ENCODE peak calls at places on chromosomes 12 and 14, in seven cellular contexts. B is PC-3, Q is fibroblast of pulmonary artery, P is IMR-90, T is GM06990, F is GM20000, Z is omental fat pad. K is an unnamed sample.
A peak's percentile ranks its signal among the peaks of the same experiment; 100 is the strongest.

GRCh38 chr14:96909841-96910364 is 112.7 kb downstream of the VRK1 start:
- DNase-seq in B (no peak), Q (no peak), P (no peak), T (no peak), F (no peak), Z (no peak), K (no peak)

GRCh38 chr14:97311411-97311810 is 514.2 kb downstream of the VRK1 start:
- DNase-seq in B (no peak), Q (no peak), P (no peak), T (no peak), F (no peak), Z (no peak), K (no peak)

GRCh38 chr12:52382854-52383253 is 2.6 kb downstream of the KRT84 start:
- DNase-seq in B (no peak), Q (no peak), P (no peak), T (no peak), F (no peak), Z (no peak), K (no peak)

GRCh38 chr14:67749341-67750110 is 47.8 kb downstream of the RDH12 start:
- DNase-seq in B (no peak), Q (peak; percentile 27), P (peak; percentile 7), T (no peak), F (no peak), Z (no peak), K (no peak)

GRCh38 chr12:131912526-131913274 is 16.4 kb upstream of the PUS1 start:
- DNase-seq in B (peak; percentile 86), Q (peak; percentile 87), P (peak; percentile 85), T (peak; percentile 6), F (no peak), Z (peak; percentile 60), K (no peak)

GRCh38 chr12:85733441-85733840 is 102.8 kb downstream of the RASSF9 start:
- DNase-seq in B (peak; percentile 12), Q (peak; percentile 79), P (peak; percentile 10), T (no peak), F (no peak), Z (no peak), K (no peak)

GRCh38 chr14:41830679-41831078 is 224.0 kb downstream of the LRFN5 start:
- DNase-seq in B (no peak), Q (peak; percentile 69), P (peak; percentile 86), T (no peak), F (no peak), Z (no peak), K (no peak)

GRCh38 chr14:71647086-71647784 is 285.0 kb upstream of the RGS6 start:
- DNase-seq in B (peak; percentile 89), Q (no peak), P (no peak), T (no peak), F (no peak), Z (no peak), K (no peak)

GRCh38 chr12:93608313-93608712 is 35.8 kb downstream of the SOCS2 start:
- DNase-seq in B (no peak), Q (no peak), P (no peak), T (no peak), F (no peak), Z (no peak), K (no peak)

GRCh38 chr12:93601591-93601990 is 29.1 kb downstream of the SOCS2 start:
- DNase-seq in B (no peak), Q (no peak), P (peak; percentile 19), T (no peak), F (no peak), Z (no peak), K (no peak)

GRCh38 chr12:93602897-93603668 is 30.6 kb downstream of the SOCS2 start:
- DNase-seq in B (no peak), Q (no peak), P (no peak), T (no peak), F (no peak), Z (no peak), K (no peak)

GRCh38 chr12:93599192-93599591 is 26.7 kb downstream of the SOCS2 start:
- DNase-seq in B (no peak), Q (no peak), P (no peak), T (no peak), F (no peak), Z (no peak), K (no peak)

GRCh38 chr12:93603762-93604161 is 31.3 kb downstream of the SOCS2 start:
- DNase-seq in B (no peak), Q (no peak), P (no peak), T (no peak), F (no peak), Z (no peak), K (no peak)
- TF ChIP-seq CTCF in B (no peak), Q (no peak), P (no peak), T (no peak), F (no peak), Z (no peak), K (no peak)

DNA sequence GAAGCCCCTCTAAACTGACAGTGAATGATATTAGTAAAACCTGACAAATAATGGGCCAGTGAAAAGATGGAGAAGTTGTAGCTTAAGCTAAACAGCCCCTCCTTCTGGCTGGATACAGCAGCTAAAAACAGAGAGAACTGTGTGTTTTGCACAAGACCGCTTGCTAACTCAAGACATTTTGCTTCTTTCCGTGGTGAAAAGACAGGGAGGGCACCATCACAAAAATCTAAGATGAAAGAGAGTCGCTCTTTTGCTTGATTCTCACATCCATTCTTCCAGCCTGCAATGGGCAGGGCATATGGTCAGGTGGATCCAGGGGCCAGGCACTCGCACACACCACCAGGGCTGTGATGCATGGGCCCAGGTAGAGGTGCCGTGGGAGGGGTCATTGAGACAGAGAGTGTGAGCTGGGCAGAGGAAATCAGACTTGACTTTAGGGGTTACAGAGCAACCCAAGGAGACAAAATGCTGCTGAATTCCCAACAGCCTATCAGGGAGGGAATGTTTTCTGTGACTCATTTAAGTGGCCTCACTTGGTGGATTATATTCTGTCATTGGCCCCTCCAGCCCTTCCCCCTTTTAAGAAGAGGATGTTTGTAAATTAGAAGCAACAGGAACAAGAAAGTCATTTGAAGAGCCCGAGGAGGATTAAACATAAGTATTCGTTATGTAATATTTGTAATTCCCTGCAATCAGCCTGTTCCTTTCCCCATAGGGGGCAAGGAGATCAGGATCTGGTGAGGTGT is 12.2 kb downstream of the EMP1 start:
- DNase-seq in B (peak; percentile 55), Q (peak; percentile 67), P (peak; percentile 53), T (no peak), F (no peak), Z (no peak), K (no peak)
- TF ChIP-seq CTCF in B (peak; percentile 57), Q (peak; percentile 61), P (peak; percentile 61), T (peak; percentile 50), F (no peak), Z (no peak), K (peak; percentile 72)

GRCh38 chr12:79848321-79848720 is 86.6 kb downstream of the PPP1R12A start:
- DNase-seq in B (no peak), Q (peak; percentile 65), P (peak; percentile 65), T (no peak), F (no peak), Z (no peak), K (no peak)

GRCh38 chr12:79847417-79847816 is 87.5 kb downstream of the PPP1R12A start:
- DNase-seq in B (no peak), Q (no peak), P (no peak), T (no peak), F (no peak), Z (no peak), K (no peak)

DNA sequence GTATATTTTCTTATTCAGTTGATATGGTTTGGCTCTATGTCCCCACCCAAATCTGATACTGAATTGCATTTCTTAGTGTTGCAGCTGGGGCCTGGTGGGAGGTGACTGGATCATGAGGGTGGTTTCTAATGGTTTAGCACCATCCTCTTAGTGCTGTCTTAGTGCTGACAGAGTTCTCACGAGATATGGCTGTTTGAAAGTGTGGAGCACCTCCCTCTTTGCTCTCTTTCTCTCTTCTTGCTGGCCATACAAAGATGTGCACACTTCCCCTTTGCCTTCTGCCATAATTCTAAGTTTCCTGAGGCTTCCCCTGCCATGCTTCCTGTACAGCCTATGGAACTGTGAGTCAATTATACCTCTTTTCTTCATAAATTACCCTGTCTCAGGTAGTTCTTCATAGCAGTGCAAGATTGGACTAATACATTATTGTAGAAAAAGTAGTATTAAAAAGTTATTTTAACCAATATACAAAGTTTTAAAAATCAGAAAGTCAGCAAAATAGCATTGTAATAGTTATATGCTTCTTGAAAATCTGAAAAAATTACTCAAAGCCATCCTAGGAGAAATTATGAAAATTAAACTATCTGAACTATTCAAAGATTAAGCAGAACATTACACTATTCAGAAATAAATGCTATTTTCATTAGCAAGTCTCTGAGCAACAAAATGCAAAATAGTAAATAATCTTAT is 84.1 kb downstream of the PPP1R12A start:
- DNase-seq in B (no peak), Q (no peak), P (no peak), T (no peak), F (no peak), Z (no peak), K (no peak)
- TF ChIP-seq CTCF in B (no peak), Q (no peak), P (no peak), T (no peak), F (no peak), Z (no peak), K (no peak)

DNA sequence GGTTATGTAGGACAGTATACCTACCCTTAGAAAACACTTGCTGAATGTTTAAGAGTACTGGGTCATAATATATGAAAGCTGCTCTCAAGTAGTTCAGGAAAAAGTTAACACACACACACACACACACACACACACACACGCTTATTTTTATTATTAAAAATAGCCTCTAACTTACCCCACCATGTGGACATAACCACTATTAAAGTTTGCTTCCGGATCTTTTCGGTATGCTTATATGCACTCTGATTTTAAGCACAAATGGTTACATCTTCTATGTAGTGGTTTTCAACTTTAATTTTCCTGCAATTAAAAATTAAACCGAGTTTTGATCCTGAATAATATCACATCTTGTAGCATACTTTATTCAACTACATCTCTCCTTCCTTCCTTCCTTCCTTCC is 84.9 kb upstream of the TRAF3 start:
- DNase-seq in B (no peak), Q (no peak), P (no peak), T (no peak), F (no peak), Z (no peak), K (no peak)
- TF ChIP-seq CTCF in B (no peak), Q (no peak), P (no peak), T (no peak), F (no peak), Z (no peak), K (no peak)

K was measured in neural crest cell.